ENCODE peak calls at places on chromosomes 3 and 15, in five cellular contexts. One of them, this sample, is unnamed.

GRCh38 chr3:198081421-198081844 is 121.4 kb downstream of the LMLN start:
- DNase-seq in LoVo: no peak
- DNase-seq in HAP-1: no peak
- DNase-seq in hepatocyte: no peak
- DNase-seq in NCI-H524: peak; percentile 33
- DNase-seq in this sample: no peak

GRCh38 chr3:190225186-190225692 is 97.0 kb downstream of the CLDN1 start:
- DNase-seq in LoVo: peak; percentile 74
- DNase-seq in HAP-1: no peak
- DNase-seq in hepatocyte: peak; percentile 54
- DNase-seq in NCI-H524: no peak
- DNase-seq in this sample: peak; percentile 46

GRCh38 chr15:75749820-75750219 is 37.2 kb upstream of the CSPG4 start:
- DNase-seq in NCI-H524: no peak
- DNase-seq in LoVo: no peak
- DNase-seq in HAP-1: no peak
- DNase-seq in hepatocyte: no peak
- DNase-seq in this sample: no peak

GRCh38 chr3:141308588-141309218 is 59.6 kb upstream of the ZBTB38 start:
- DNase-seq in hepatocyte: peak; percentile 83
- DNase-seq in HAP-1: peak; percentile 23
- DNase-seq in LoVo: peak; percentile 63
- DNase-seq in NCI-H524: peak; percentile 88
- DNase-seq in this sample: no peak

GRCh38 chr15:90598053-90598577 is 68.4 kb downstream of the CRTC3 start:
- DNase-seq in HAP-1: no peak
- DNase-seq in NCI-H524: no peak
- DNase-seq in hepatocyte: peak; percentile 45
- DNase-seq in LoVo: peak; percentile 15
- DNase-seq in this sample: no peak

GRCh38 chr3:15541371-15541770 is 19.9 kb upstream of the COLQ start:
- DNase-seq in NCI-H524: peak; percentile 56
- DNase-seq in hepatocyte: no peak
- DNase-seq in HAP-1: no peak
- DNase-seq in LoVo: no peak
- DNase-seq in this sample: no peak

GRCh38 chr3:122533931-122534334 is 19.2 kb upstream of the KPNA1 start:
- DNase-seq in HAP-1: no peak
- DNase-seq in LoVo: peak; percentile 81
- DNase-seq in hepatocyte: peak; percentile 42
- DNase-seq in NCI-H524: no peak
- DNase-seq in this sample: peak; percentile 76

GRCh38 chr3:122435950-122436349 is 20.1 kb upstream of the WDR5B start:
- DNase-seq in hepatocyte: no peak
- DNase-seq in LoVo: no peak
- DNase-seq in NCI-H524: no peak
- DNase-seq in HAP-1: no peak
- DNase-seq in this sample: no peak

GRCh38 chr3:9820543-9820942 is 10.5 kb downstream of the TTLL3 start:
- DNase-seq in hepatocyte: no peak
- DNase-seq in NCI-H524: no peak
- DNase-seq in LoVo: no peak
- DNase-seq in HAP-1: no peak
- DNase-seq in this sample: no peak

GRCh38 chr3:153734777-153735551 is 386.2 kb upstream of the ARHGEF26 start:
- DNase-seq in NCI-H524: no peak
- DNase-seq in hepatocyte: peak; percentile 73
- DNase-seq in HAP-1: no peak
- DNase-seq in LoVo: peak; percentile 92
- DNase-seq in this sample: no peak

GRCh38 chr3:193728429-193729087 is 135.6 kb downstream of the OPA1 start:
- DNase-seq in NCI-H524: no peak
- DNase-seq in HAP-1: no peak
- DNase-seq in hepatocyte: no peak
- DNase-seq in LoVo: no peak
- DNase-seq in this sample: no peak